ENCODE peak calls at places on chromosomes 4 and X, in four cellular contexts. J is fibroblast of pulmonary artery, B is breast epithelium, V is upper lobe of left lung. T is an unnamed sample.

GRCh38 chr4:11597506-11597905 is 168.8 kb upstream of the HS3ST1 start:
- DNase-seq in J (no peak), B (no peak), V (no peak), T (no peak)

GRCh38 chr4:73871911-73872310 is 2.7 kb downstream of the CXCL1 start:
- DNase-seq in J (peak), B (no peak), V (no peak), T (no peak)

GRCh38 chr4:36385951-36386561 is 104.6 kb downstream of the DTHD1 start:
- DNase-seq in J (no peak), B (no peak), V (peak), T (peak)

GRCh38 chr4:88189881-88190585 is 31.6 kb upstream of the ABCG2 start:
- DNase-seq in J (no peak), B (no peak), V (no peak), T (no peak)

GRCh38 chr4:92825186-92825715 is 521.5 kb downstream of the GRID2 start:
- DNase-seq in J (no peak), B (no peak), V (no peak), T (no peak)

GRCh38 chr4:53905935-53906377 is 158.4 kb downstream of the CHIC2 start:
- DNase-seq in J (peak), B (no peak), V (no peak), T (no peak)

GRCh38 chr4:184815046-184815877 is 10.5 kb downstream of the ACSL1 start:
- DNase-seq in J (peak), B (peak), V (peak), T (no peak)

GRCh38 chrX:40843643-40844042 is 108.3 kb upstream of the MED14 start:
- DNase-seq in J (no peak), B (no peak), V (no peak), T (no peak)

GRCh38 chrX:13469963-13470679 is 99.3 kb upstream of the EGFL6 start:
- DNase-seq in J (peak), B (no peak), V (no peak), T (no peak)

GRCh38 chrX:101347859-101348451 is 587 bp downstream of the TIMM8A start:
- DNase-seq in J (peak), B (no peak), V (no peak), T (no peak)

GRCh38 chrX:140053841-140054240 is 88.5 kb upstream of the CXorf66 start:
- DNase-seq in J (no peak), B (no peak), V (no peak), T (no peak)

GRCh38 chrX:140057001-140057411 is 91.7 kb upstream of the CXorf66 start:
- DNase-seq in J (peak), B (peak), V (peak), T (peak)
- TF ChIP-seq CTCF in J (peak), B (peak), V (peak), T (peak)

DNA sequence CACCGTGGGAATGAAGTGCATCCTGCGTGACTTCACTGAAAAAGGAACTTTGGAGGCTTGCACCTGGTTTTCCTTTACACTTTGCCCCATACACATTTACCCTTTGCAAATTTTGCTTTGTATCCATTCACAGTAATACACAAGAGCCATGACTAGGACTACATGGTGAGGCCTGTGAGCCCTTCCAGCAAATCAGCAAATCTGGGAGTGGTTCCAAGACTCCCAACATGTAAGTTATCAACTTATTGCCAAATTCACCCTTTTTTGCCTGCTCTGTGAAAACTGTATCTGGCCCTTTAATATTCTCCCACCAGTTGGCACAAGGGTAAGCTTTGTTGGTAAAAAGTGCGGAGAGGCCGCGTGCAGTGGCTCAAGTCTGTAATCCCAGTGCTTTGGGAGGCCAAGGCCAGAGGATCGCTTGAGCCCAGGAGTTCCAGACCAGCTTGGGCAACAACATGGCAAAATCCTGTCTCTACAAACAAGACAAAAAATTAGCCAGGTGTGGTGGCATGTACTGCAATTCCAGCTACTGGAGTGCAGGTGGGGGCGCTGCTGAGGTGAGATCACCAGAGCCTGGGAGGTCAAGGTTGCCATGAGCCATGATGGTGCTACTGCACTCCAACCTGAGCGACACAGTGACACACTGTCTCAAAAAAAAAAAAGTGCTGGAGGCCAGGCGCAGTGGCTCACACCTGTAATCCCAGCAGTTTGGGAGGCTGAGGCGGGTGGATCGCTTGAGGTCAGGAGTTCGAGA is 5.0 kb downstream of the PRMT9 start:
- DNase-seq in J (peak), B (no peak), V (no peak), T (no peak)
- TF ChIP-seq CTCF in J (no peak), B (no peak), V (no peak), T (no peak)

DNA sequence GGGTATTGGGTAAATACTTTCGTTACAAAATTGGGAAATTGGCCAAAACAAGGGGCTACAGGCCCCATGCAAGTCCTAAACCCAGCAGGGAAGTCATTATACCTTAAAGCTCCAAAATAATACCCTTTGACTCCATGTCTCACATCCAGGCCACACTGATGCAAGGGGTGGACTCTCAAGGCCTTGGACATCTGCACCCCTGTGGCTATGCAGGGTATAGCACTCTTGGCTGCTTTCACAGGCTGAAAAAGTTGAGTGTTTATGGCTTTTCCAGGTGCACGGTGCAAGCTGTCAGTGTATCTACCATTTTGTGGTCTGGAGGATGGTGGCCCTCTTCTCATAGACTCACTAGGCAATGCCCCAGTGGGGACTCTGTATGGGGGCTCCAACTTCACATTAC is 326.5 kb downstream of the TEX13C start:
- DNase-seq in J (no peak), B (no peak), V (no peak), T (no peak)
- TF ChIP-seq CTCF in J (no peak), B (no peak), V (no peak), T (no peak)

DNA sequence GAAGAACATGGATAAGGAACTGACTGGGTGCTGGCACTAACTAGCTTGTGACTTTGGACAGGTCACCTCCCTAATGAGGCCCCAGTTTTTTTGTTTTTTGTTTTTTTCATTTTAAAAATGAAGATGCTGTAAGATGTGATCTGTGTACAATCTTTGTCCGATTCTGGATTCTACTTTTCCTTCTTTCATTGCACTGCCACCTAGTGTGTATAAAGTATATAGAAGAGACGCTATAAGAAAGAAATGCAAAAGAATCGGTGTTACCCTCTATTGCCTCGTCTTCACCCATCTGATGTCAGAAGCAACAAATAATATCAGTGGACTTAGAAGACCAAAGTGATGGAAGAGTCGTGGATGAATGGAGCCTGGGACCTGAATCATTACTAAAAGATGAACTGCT is 58.6 kb upstream of the P2RY10 start:
- DNase-seq in J (peak), B (no peak), V (no peak), T (no peak)
- TF ChIP-seq CTCF in J (peak), B (no peak), V (no peak), T (peak)

T was measured in CD14-positive monocyte.